ENCODE peak calls at places on chromosomes 12 and 14, in eight cellular contexts. T is fibroblast of pulmonary artery; H is astrocyte of the spinal cord; W is A549; G is lower leg skin; Y is cardiac muscle cell; R is CD4-positive, alpha-beta T cell; V is activated CD8-positive, alpha-beta T cell treated with anti-CD3 and anti-CD28 coated beads for 36 hours. Q is an unnamed sample.

GRCh38 chr12:76874491-76875190 is 4.2 kb downstream of the CSRP2 start:
- DNase-seq in Y (no peak), G (no peak), V (no peak), H (no peak), W (no peak), T (no peak), R (no peak), Q (no peak)

GRCh38 chr14:91227183-91227628 is 17.3 kb downstream of the GPR68 start:
- DNase-seq in R (no peak), H (no peak), T (no peak), W (no peak), G (no peak), V (peak), Y (no peak), Q (no peak)

GRCh38 chr12:126554599-126554998 is 1489.4 kb downstream of the AACS start:
- DNase-seq in G (no peak), V (no peak), R (no peak), T (no peak), W (no peak), H (no peak), Y (no peak), Q (no peak)

GRCh38 chr12:131209082-131210070 is 255.7 kb downstream of the ADGRD1 start:
- DNase-seq in W (no peak), H (no peak), R (no peak), Y (no peak), V (peak), G (peak), T (no peak), Q (peak)

GRCh38 chr14:96581902-96582640 is 79.9 kb downstream of the PAPOLA start:
- DNase-seq in V (no peak), Y (no peak), R (no peak), W (no peak), G (peak), T (no peak), H (no peak), Q (no peak)

GRCh38 chr14:105290598-105291356 is 10.0 kb downstream of the BRF1 start:
- DNase-seq in T (no peak), G (no peak), V (peak), W (no peak), H (no peak), Y (no peak), R (no peak), Q (no peak)

GRCh38 chr14:94728950-94729349 is 41.0 kb downstream of the GSC start:
- DNase-seq in Y (no peak), R (no peak), T (no peak), W (no peak), H (no peak), G (no peak), V (no peak), Q (no peak)

GRCh38 chr14:90645842-90646443 is 170.3 kb downstream of the TTC7B start:
- DNase-seq in W (peak), Y (peak), V (no peak), R (no peak), G (no peak), T (peak), H (peak), Q (no peak)

GRCh38 chr12:110278137-110278536 is 2.9 kb upstream of the ATP2A2 start:
- DNase-seq in W (no peak), G (no peak), R (no peak), Y (no peak), V (no peak), H (no peak), T (no peak), Q (no peak)

GRCh38 chr12:19369691-19370148 is 69.6 kb upstream of the AEBP2 start:
- DNase-seq in V (no peak), R (no peak), W (no peak), H (peak), T (peak), Y (peak), G (no peak), Q (no peak)

GRCh38 chr12:45912774-45913173 is 77.6 kb downstream of the SCAF11 start:
- DNase-seq in H (no peak), Y (no peak), G (no peak), W (no peak), R (no peak), T (no peak), V (no peak), Q (no peak)

GRCh38 chr14:69901113-69901951 is 22.1 kb downstream of the SMOC1 start:
- DNase-seq in H (no peak), R (no peak), V (no peak), Y (peak), G (no peak), W (no peak), T (peak), Q (no peak)

GRCh38 chr14:60736494-60736893 is 1.9 kb downstream of the MNAT1 start:
- DNase-seq in T (peak), R (no peak), G (no peak), V (no peak), H (peak), Y (peak), W (no peak), Q (no peak)

GRCh38 chr14:101719045-101719645 is 42.4 kb upstream of the PPP2R5C start:
- DNase-seq in G (peak), W (no peak), T (no peak), R (no peak), H (no peak), Y (no peak), V (no peak), Q (no peak)

GRCh38 chr12:111268738-111269572 is 99.9 kb downstream of the PHETA1 start:
- DNase-seq in G (no peak), T (no peak), W (no peak), R (no peak), Y (no peak), H (no peak), V (peak), Q (peak)

GRCh38 chr12:124875803-124876132 is 12.1 kb upstream of the SCARB1 start:
- DNase-seq in R (no peak), V (no peak), H (no peak), Y (no peak), G (no peak), T (no peak), W (no peak), Q (no peak)

DNA sequence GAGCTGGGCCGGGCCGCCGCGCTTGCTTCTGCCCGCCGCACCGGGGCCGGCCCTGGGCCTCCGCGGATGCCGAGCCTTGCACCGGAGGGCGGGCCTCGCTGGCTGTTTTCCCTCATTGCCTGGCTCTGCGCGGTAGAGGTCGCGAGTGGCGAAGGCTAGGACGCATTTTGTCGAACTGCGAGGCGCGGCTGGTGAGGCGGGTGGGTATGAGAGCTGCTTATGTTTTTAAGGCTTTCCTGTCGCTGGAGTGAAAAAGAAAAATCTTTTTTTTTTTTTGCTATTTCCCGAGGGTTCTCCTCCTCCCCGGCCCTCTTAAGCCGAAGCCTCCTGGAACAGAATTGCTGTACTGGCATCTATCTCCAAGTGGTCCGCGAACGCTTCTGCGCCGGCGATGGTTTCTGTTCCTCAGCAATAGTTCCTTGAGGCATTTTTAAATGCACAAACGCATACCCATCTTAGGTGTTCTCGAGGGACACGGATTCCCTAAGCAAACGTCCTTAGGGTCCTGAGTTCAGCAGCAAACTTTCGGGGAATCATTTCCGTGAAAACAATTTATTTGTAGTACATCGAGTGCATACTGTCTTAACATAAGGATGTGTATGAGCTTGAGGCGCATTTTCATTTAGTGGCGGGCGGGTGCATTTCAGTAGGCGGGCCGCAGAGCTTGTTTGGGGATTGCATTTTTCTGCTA is 631 bp downstream of the RESF1 start:
- DNase-seq in Y (peak), G (peak), V (peak), R (peak), W (peak), H (peak), T (peak), Q (peak)
- TF ChIP-seq CTCF in Y (peak), G (no peak), V (peak), R (no peak), W (peak), H (no peak), T (no peak), Q (peak)

DNA sequence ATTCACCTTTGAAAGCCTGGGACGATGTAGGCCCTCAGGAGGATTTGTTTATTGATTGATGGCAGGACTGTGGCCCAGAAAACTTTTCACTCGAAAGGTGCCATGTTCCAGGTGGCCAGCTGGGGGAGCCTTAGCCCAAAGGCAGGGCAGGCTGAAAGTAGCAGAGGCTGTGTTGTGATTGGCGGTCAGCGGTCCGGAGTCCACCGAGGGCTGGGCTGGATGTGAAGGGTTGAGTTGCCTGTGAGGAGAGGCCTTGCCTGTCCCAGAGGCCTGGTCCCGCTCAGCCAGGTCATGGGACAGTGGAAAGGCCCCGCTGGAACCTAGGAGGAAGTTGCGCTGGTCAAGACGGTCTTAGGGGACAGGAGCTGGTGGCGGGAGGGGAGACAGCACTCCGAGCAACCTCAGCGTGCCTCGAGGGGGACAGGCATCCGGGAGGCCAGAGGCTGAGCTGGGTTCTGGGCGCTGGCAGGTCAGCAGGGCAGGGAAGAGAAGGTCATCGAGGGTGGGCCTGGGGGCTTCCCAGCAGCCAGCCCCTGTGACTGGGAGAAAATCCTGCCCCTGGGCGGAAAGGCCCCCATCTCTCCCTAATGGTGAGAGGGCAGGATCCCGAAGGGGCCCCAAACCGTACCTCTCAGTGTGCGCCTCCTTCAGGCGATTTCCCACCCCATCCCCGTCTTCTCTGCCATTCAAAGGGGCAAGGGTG is 26.3 kb downstream of the CMA1 start:
- DNase-seq in W (peak), Y (peak), V (peak), G (no peak), H (no peak), T (peak), R (peak), Q (peak)
- TF ChIP-seq CTCF in W (peak), Y (peak), V (peak), G (no peak), H (peak), T (peak), R (peak), Q (peak)

DNA sequence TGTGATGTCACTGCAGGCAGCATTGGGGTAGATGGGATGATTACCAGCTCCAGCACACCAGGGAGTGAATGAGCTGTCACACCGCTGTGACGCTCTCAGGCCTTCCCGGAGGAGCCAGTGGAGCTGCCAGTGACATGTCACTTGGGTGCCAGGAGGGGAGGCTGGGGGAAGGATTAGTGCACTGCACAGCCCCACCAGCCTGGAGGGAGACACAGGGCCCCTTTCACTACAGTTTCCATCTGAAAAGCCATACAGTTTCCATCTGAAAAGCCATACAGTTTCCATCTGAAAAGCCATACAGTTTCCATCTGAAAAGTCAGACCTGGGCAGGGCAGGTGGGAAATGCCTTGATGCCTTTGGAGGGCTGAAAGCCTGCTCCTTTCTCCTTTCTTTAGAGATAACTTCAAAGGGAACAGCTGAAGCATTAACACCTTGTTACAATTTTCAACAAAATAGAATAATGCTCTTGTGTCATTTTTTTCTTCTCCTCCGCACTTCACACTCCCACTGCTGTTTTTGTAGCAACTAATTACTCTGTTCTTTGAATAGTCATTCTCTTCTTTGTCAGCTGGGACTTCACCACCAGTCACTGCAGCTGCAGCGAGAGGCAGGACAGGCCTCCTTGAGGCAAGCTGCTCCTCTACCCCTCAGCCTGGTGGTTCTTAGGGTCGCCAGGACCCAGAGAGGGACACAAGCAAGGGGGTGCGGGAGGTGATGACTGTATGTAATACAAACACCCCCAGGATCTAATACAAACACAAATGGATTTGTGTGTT is 256.9 kb upstream of the RGS6 start:
- DNase-seq in R (no peak), T (no peak), G (no peak), Y (no peak), H (no peak), W (no peak), V (no peak), Q (no peak)
- TF ChIP-seq CTCF in R (no peak), T (no peak), G (no peak), Y (no peak), H (no peak), W (no peak), V (no peak), Q (no peak)

GRCh38 chr12:22082190-22082701 is 36.2 kb downstream of the CMAS start:
- DNase-seq in R (no peak), H (no peak), V (no peak), Y (peak), T (no peak), G (no peak), W (no peak), Q (no peak)

GRCh38 chr12:22088886-22089285 is 42.9 kb downstream of the CMAS start:
- DNase-seq in W (no peak), Y (no peak), H (no peak), T (no peak), R (no peak), G (no peak), V (no peak), Q (no peak)

GRCh38 chr12:22084852-22085251 is 38.8 kb downstream of the CMAS start:
- DNase-seq in Y (no peak), W (no peak), R (no peak), T (no peak), V (no peak), G (no peak), H (no peak), Q (no peak)

DNA sequence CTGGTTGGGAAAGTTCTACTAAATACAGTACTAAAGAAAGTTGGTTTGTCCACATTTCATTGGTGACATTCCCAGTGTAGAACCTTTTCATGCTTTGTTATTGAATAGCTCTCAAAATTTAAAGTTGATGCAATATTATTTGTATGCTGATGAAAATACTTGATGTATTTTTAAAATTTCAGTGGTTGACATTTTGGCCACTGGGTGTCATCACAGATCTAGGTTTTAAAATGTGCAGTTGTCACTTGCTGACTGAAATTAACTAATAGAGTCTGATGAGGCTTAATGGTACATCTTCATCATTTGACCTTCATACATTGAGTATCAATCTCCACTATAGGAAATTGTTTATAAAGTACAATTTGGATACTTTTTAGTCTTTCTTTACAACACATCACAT is 37.1 kb downstream of the CMAS start:
- DNase-seq in Y (peak), G (no peak), T (peak), V (peak), R (peak), W (no peak), H (peak), Q (peak)
- TF ChIP-seq CTCF in Y (peak), G (no peak), T (peak), V (peak), R (peak), W (peak), H (peak), Q (peak)

GRCh38 chr12:129827985-129828384 is 75.8 kb downstream of the TMEM132D start:
- DNase-seq in R (no peak), H (peak), W (no peak), V (no peak), G (no peak), T (no peak), Y (no peak), Q (no peak)
- TF ChIP-seq CTCF in R (no peak), H (no peak), W (no peak), V (no peak), G (no peak), T (no peak), Y (no peak), Q (no peak)

GRCh38 chr12:20798561-20798960 is 11.9 kb upstream of the SLCO1B3 start:
- DNase-seq in V (no peak), T (peak), G (no peak), R (no peak), Y (peak), W (no peak), H (peak), Q (no peak)
- TF ChIP-seq CTCF in V (no peak), T (no peak), G (no peak), R (no peak), Y (peak), W (peak), H (peak), Q (peak)

GRCh38 chr12:120903382-120903817 is 758 bp downstream of the SPPL3 start:
- DNase-seq in R (peak), H (peak), T (peak), G (peak), W (peak), V (peak), Y (peak), Q (peak)

GRCh38 chr12:120902846-120903381 is 1.2 kb downstream of the SPPL3 start:
- DNase-seq in H (no peak), T (no peak), R (no peak), W (no peak), Y (no peak), G (no peak), V (peak), Q (no peak)

GRCh38 chr12:120901818-120902217 is 2.3 kb downstream of the SPPL3 start:
- DNase-seq in H (no peak), R (no peak), W (no peak), Y (no peak), G (no peak), V (no peak), T (no peak), Q (no peak)

GRCh38 chr12:120905856-120906384 is 1.8 kb upstream of the SPPL3 start:
- DNase-seq in G (no peak), Y (no peak), W (no peak), T (no peak), V (no peak), R (no peak), H (no peak), Q (no peak)

DNA sequence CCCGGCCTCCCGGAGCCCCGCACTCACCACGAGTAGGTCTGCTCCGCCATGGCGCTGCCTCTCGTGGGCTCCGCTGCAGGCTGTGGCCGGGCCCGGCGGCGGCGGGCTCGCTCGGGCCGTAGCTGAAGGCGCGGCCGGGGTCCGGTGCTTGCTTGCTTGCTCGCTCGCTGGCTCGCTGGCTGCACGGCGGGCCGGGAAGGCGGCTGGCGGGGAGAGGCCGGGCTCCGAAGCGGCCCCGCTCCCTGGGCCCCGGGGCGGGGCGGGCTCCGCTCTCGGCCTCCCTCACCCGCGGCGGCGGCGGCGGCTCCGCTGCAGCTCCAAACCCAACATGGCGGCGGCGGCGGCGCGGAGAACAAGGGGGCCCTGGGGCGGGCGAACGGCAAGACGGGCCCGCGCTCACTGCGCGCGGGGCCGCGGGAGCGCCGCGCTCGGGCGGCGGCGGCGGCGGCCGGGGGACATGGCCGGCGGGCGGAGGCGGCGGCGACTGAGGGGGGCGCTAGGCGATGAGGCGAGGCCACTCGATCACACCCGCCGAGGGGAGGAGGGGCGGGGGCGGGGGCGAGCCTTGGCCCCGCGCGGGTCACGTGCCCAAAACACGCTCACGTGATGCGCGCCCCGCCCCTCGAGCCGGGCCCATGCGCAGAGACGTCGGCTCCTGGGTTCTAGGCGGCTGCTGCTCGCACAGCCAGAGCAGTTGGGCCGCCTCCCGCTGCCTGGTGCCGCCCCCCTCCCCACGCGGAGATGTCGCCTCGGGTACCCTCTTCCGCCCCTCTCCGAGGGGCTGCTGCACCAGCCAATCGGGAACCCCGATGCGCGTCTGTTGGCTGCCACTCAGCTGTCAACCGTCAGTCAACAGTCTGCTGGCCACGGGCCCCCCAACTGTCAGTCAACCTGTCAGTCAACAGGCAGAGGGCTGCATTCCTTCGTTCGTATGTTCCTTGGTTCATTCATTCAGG is at the start of gene SPPL3:
- DNase-seq in G (peak), Y (peak), H (peak), R (peak), W (peak), V (peak), T (peak), Q (peak)
- TF ChIP-seq CTCF in G (no peak), Y (no peak), H (no peak), R (no peak), W (peak), V (no peak), T (no peak), Q (peak)

GRCh38 chr12:112559784-112560183 is 141.0 kb downstream of the PTPN11 start:
- DNase-seq in G (no peak), R (no peak), W (no peak), T (no peak), Y (peak), V (no peak), H (no peak), Q (no peak)

GRCh38 chr12:112570096-112570495 is 151.3 kb downstream of the PTPN11 start:
- DNase-seq in R (no peak), H (no peak), G (no peak), Y (no peak), V (no peak), T (no peak), W (no peak), Q (no peak)

GRCh38 chr12:112564160-112564559 is 145.4 kb downstream of the PTPN11 start:
- DNase-seq in Y (no peak), R (no peak), H (no peak), V (no peak), W (no peak), T (no peak), G (no peak), Q (no peak)
- TF ChIP-seq CTCF in Y (no peak), R (no peak), H (no peak), V (peak), W (peak), T (no peak), G (no peak), Q (peak)